ENCODE peak calls at places on chromosomes 5 and 9, in four cellular contexts. One of them, this sample, is unnamed. For H3K9me3, the result is how much of the 10 kb centered on the place peaks cover.

GRCh38 chr9:105168935-105169334 is 75.5 kb upstream of the SLC44A1 start:
- DNase-seq in adrenal gland: no peak
- DNase-seq in pancreas: no peak
- DNase-seq in kidney: no peak
- DNase-seq in this sample: no peak

GRCh38 chr9:129473523-129474244 is 147.2 kb downstream of the C9orf50 start:
- DNase-seq in adrenal gland: peak
- DNase-seq in pancreas: no peak
- DNase-seq in kidney: peak
- DNase-seq in this sample: no peak

GRCh38 chr5:150645070-150645700 is 4.7 kb downstream of the SYNPO start:
- DNase-seq in adrenal gland: peak
- DNase-seq in pancreas: peak
- DNase-seq in kidney: peak
- DNase-seq in this sample: no peak

GRCh38 chr5:104053057-104053666 is 490.6 kb upstream of the NUDT12 start:
- DNase-seq in adrenal gland: no peak
- DNase-seq in pancreas: no peak
- DNase-seq in kidney: no peak
- DNase-seq in this sample: no peak

GRCh38 chr5:35188041-35188457 is 42.2 kb downstream of the PRLR start:
- DNase-seq in adrenal gland: no peak
- DNase-seq in pancreas: peak
- DNase-seq in kidney: no peak
- DNase-seq in this sample: no peak

GRCh38 chr5:59016925-59017324 is 434.1 kb downstream of the RAB3C start:
- DNase-seq in adrenal gland: no peak
- DNase-seq in pancreas: no peak
- DNase-seq in kidney: no peak
- DNase-seq in this sample: no peak

GRCh38 chr9:74755999-74756398 is 131.7 kb downstream of the TRPM6 start:
- DNase-seq in adrenal gland: no peak
- DNase-seq in pancreas: no peak
- DNase-seq in kidney: no peak
- DNase-seq in this sample: no peak

GRCh38 chr5:72210913-72211670 is 103.8 kb downstream of the MAP1B start:
- DNase-seq in adrenal gland: peak
- DNase-seq in pancreas: peak
- DNase-seq in kidney: peak
- DNase-seq in this sample: no peak

GRCh38 chr5:40391642-40392041 is 288.1 kb upstream of the PTGER4 start:
- DNase-seq in adrenal gland: no peak
- DNase-seq in pancreas: no peak
- DNase-seq in kidney: no peak
- DNase-seq in this sample: no peak

GRCh38 chr5:138743506-138743905 is 9.7 kb upstream of the CTNNA1 start:
- DNase-seq in adrenal gland: no peak
- DNase-seq in pancreas: no peak
- DNase-seq in kidney: no peak
- DNase-seq in this sample: no peak

GRCh38 chr5:1322036-1322903 is 22.6 kb downstream of the CLPTM1L start:
- DNase-seq in adrenal gland: peak
- DNase-seq in pancreas: peak
- DNase-seq in kidney: peak
- DNase-seq in this sample: peak

GRCh38 chr9:17394868-17395488 is 183.9 kb upstream of the SH3GL2 start:
- DNase-seq in adrenal gland: no peak
- DNase-seq in pancreas: no peak
- DNase-seq in kidney: no peak
- DNase-seq in this sample: no peak

GRCh38 chr9:107853461-107853860 is 363.9 kb upstream of the KLF4 start:
- DNase-seq in adrenal gland: no peak
- DNase-seq in pancreas: no peak
- DNase-seq in kidney: no peak
- DNase-seq in this sample: no peak

GRCh38 chr5:36685631-36686147 is 79.3 kb downstream of the SLC1A3 start:
- DNase-seq in adrenal gland: no peak
- DNase-seq in pancreas: no peak
- DNase-seq in kidney: no peak
- DNase-seq in this sample: no peak

GRCh38 chr5:106185661-106186081 is 1485.1 kb downstream of the EFNA5 start:
- DNase-seq in adrenal gland: no peak
- DNase-seq in pancreas: no peak
- DNase-seq in kidney: no peak
- DNase-seq in this sample: no peak

GRCh38 chr9:4092793-4093709 is 206.8 kb downstream of the GLIS3 start:
- DNase-seq in adrenal gland: no peak
- DNase-seq in pancreas: no peak
- DNase-seq in kidney: no peak
- DNase-seq in this sample: no peak

GRCh38 chr5:112419596-112420110 is 576 bp upstream of the EPB41L4A start:
- DNase-seq in adrenal gland: peak
- DNase-seq in pancreas: peak
- DNase-seq in kidney: peak
- DNase-seq in this sample: peak

GRCh38 chr5:132301341-132302274 is 7.4 kb downstream of the SLC22A4 start:
- DNase-seq in adrenal gland: peak
- DNase-seq in pancreas: no peak
- DNase-seq in kidney: no peak
- DNase-seq in this sample: no peak

GRCh38 chr9:119227422-119227821 is 141.8 kb downstream of the BRINP1 start:
- DNase-seq in adrenal gland: no peak
- DNase-seq in pancreas: no peak
- DNase-seq in kidney: no peak
- DNase-seq in this sample: no peak

GRCh38 chr5:91591076-91591475 is 208.0 kb upstream of the ARRDC3 start:
- DNase-seq in adrenal gland: no peak
- DNase-seq in pancreas: no peak
- DNase-seq in kidney: no peak
- DNase-seq in this sample: no peak

GRCh38 chr5:1936901-1937300 is 54.2 kb upstream of the IRX4 start:
- DNase-seq in adrenal gland: no peak
- DNase-seq in pancreas: no peak
- DNase-seq in kidney: no peak
- DNase-seq in this sample: peak

GRCh38 chr9:87535817-87536539 is 38.3 kb downstream of the DAPK1 start:
- DNase-seq in adrenal gland: no peak
- DNase-seq in pancreas: no peak
- DNase-seq in kidney: no peak
- DNase-seq in this sample: no peak

GRCh38 chr5:56910123-56910951 is 941 bp downstream of the SETD9 start:
- DNase-seq in adrenal gland: peak
- DNase-seq in pancreas: no peak
- DNase-seq in kidney: peak
- DNase-seq in this sample: peak

GRCh38 chr9:102205251-102205650 is 466.8 kb upstream of the GRIN3A start:
- DNase-seq in adrenal gland: no peak
- DNase-seq in pancreas: no peak
- DNase-seq in kidney: no peak
- DNase-seq in this sample: no peak

GRCh38 chr5:171162602-171163001 is 146.4 kb upstream of the TLX3 start:
- DNase-seq in adrenal gland: no peak
- DNase-seq in pancreas: no peak
- DNase-seq in kidney: no peak
- DNase-seq in this sample: no peak

GRCh38 chr5:89878140-89878570 is 531.4 kb downstream of the CETN3 start:
- DNase-seq in adrenal gland: no peak
- DNase-seq in pancreas: no peak
- DNase-seq in kidney: no peak
- DNase-seq in this sample: no peak

GRCh38 chr9:117549444-117549843 is 134.6 kb upstream of the ASTN2 start:
- DNase-seq in adrenal gland: no peak
- DNase-seq in pancreas: no peak
- DNase-seq in kidney: no peak
- DNase-seq in this sample: no peak

GRCh38 chr5:80389575-80389974 is 18.3 kb upstream of the ZFYVE16 start:
- DNase-seq in adrenal gland: peak
- DNase-seq in pancreas: no peak
- DNase-seq in kidney: no peak
- DNase-seq in this sample: peak

GRCh38 chr5:172490739-172491461 is 36.6 kb upstream of the SH3PXD2B start:
- DNase-seq in adrenal gland: peak
- DNase-seq in pancreas: no peak
- DNase-seq in kidney: no peak
- DNase-seq in this sample: no peak

GRCh38 chr5:123786411-123786810 is 274.4 kb downstream of the CSNK1G3 start:
- DNase-seq in adrenal gland: no peak
- DNase-seq in pancreas: no peak
- DNase-seq in kidney: no peak
- DNase-seq in this sample: no peak

GRCh38 chr5:16673241-16673998 is 56.6 kb upstream of the RETREG1 start:
- DNase-seq in adrenal gland: no peak
- DNase-seq in pancreas: no peak
- DNase-seq in kidney: no peak
- DNase-seq in this sample: no peak

GRCh38 chr9:134325096-134325812 is 1.0 kb upstream of the RXRA start:
- DNase-seq in adrenal gland: peak
- DNase-seq in pancreas: peak
- DNase-seq in kidney: peak
- DNase-seq in this sample: peak

GRCh38 chr9:96279927-96280326 is 22.0 kb downstream of the HSD17B3 start:
- DNase-seq in adrenal gland: no peak
- DNase-seq in pancreas: no peak
- DNase-seq in kidney: no peak
- DNase-seq in this sample: no peak
- H3K9me3 ChIP-seq in adrenal gland: under half
- H3K9me3 ChIP-seq in pancreas: under half
- H3K9me3 ChIP-seq in kidney: under half
- H3K9me3 ChIP-seq in this sample: under half

GRCh38 chr5:69248019-69248418 is 13.3 kb downstream of the CDK7 start:
- DNase-seq in adrenal gland: no peak
- DNase-seq in pancreas: no peak
- DNase-seq in kidney: no peak
- DNase-seq in this sample: no peak

GRCh38 chr5:69237877-69238276 is 3.2 kb downstream of the CDK7 start:
- DNase-seq in adrenal gland: no peak
- DNase-seq in pancreas: no peak
- DNase-seq in kidney: no peak
- DNase-seq in this sample: no peak

GRCh38 chr5:69238760-69239251 is 4.1 kb downstream of the CDK7 start:
- DNase-seq in adrenal gland: no peak
- DNase-seq in pancreas: no peak
- DNase-seq in kidney: no peak
- DNase-seq in this sample: no peak

GRCh38 chr5:69245031-69245430 is 10.3 kb downstream of the CDK7 start:
- DNase-seq in adrenal gland: no peak
- DNase-seq in pancreas: no peak
- DNase-seq in kidney: no peak
- DNase-seq in this sample: no peak

GRCh38 chr5:69242215-69242927 is 7.7 kb downstream of the CDK7 start:
- DNase-seq in adrenal gland: no peak
- DNase-seq in pancreas: no peak
- DNase-seq in kidney: no peak
- DNase-seq in this sample: no peak
- H3K9me3 ChIP-seq in adrenal gland: under half
- H3K9me3 ChIP-seq in pancreas: under half
- H3K9me3 ChIP-seq in kidney: under half
- H3K9me3 ChIP-seq in this sample: under half

GRCh38 chr9:10875752-10876151 is 262.9 kb upstream of the PTPRD start:
- DNase-seq in adrenal gland: no peak
- DNase-seq in pancreas: no peak
- DNase-seq in kidney: no peak
- DNase-seq in this sample: no peak
- H3K9me3 ChIP-seq in adrenal gland: under half
- H3K9me3 ChIP-seq in pancreas: under half
- H3K9me3 ChIP-seq in kidney: under half
- H3K9me3 ChIP-seq in this sample: under half

GRCh38 chr9:88692837-88693236 is 157.9 kb downstream of the NXNL2 start:
- DNase-seq in adrenal gland: no peak
- DNase-seq in pancreas: no peak
- DNase-seq in kidney: no peak
- DNase-seq in this sample: no peak

GRCh38 chr9:88690628-88691027 is 155.7 kb downstream of the NXNL2 start:
- DNase-seq in adrenal gland: no peak
- DNase-seq in pancreas: no peak
- DNase-seq in kidney: no peak
- DNase-seq in this sample: no peak

GRCh38 chr9:88691811-88692210 is 156.8 kb downstream of the NXNL2 start:
- DNase-seq in adrenal gland: no peak
- DNase-seq in pancreas: no peak
- DNase-seq in kidney: no peak
- DNase-seq in this sample: no peak

GRCh38 chr9:88689509-88689908 is 154.5 kb downstream of the NXNL2 start:
- DNase-seq in adrenal gland: no peak
- DNase-seq in pancreas: no peak
- DNase-seq in kidney: no peak
- DNase-seq in this sample: no peak

DNA sequence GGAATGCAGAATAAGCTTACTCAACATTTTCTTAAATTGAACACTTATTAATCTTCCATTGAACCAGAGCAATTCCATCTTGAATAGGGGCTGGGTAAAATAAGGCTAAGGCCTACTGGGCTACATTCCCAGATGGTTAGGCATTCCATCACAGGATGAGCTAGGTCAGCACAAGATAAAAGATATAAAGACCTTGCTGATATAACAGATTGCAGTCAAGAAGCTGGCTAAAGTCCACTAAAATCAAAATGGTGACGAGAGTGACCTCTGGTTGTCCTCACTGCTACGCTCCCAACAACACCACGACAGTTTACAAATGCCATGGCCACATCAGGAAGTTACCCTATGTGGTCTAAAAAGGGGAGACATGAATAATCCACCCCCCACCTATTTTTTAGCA is 156.1 kb downstream of the NXNL2 start:
- DNase-seq in adrenal gland: no peak
- DNase-seq in pancreas: no peak
- DNase-seq in kidney: no peak
- DNase-seq in this sample: no peak
- H3K9me3 ChIP-seq in adrenal gland: under half
- H3K9me3 ChIP-seq in pancreas: under half
- H3K9me3 ChIP-seq in kidney: under half
- H3K9me3 ChIP-seq in this sample: under half

GRCh38 chr5:45795458-45795857 is 99.3 kb upstream of the HCN1 start:
- DNase-seq in adrenal gland: no peak
- DNase-seq in pancreas: no peak
- DNase-seq in kidney: no peak
- DNase-seq in this sample: no peak
- H3K9me3 ChIP-seq in adrenal gland: under half
- H3K9me3 ChIP-seq in pancreas: under half
- H3K9me3 ChIP-seq in kidney: under half
- H3K9me3 ChIP-seq in this sample: under half

This sample was measured in upper lobe of right lung.